ENCODE peak calls at places on chromosomes 2 and 18, in six cellular contexts. A is lung, T is sigmoid colon, I is prostate gland, R is tibial nerve, X is aorta. B is an unnamed sample.

GRCh38 chr2:113964436-113964835 is 74.5 kb downstream of the ACTR3 start:
- DNase-seq in R (no peak), A (no peak), I (no peak), X (no peak), T (no peak), B (no peak)

GRCh38 chr2:106085441-106085911 is 108.6 kb downstream of the UXS1 start:
- DNase-seq in T (no peak), A (peak), X (no peak), R (peak), I (peak), B (no peak)

GRCh38 chr2:121698318-121698930 is 38.3 kb downstream of the NIFK start:
- DNase-seq in A (peak), X (no peak), I (no peak), R (no peak), T (peak), B (no peak)

GRCh38 chr2:149420053-149420963 is 89.9 kb downstream of the LYPD6 start:
- DNase-seq in R (no peak), A (no peak), X (no peak), I (no peak), T (no peak), B (no peak)

GRCh38 chr18:13112982-13113381 is 105.6 kb upstream of the LDLRAD4 start:
- DNase-seq in I (no peak), A (no peak), T (peak), X (no peak), R (no peak), B (no peak)

GRCh38 chr18:37124511-37124910 is 295.6 kb downstream of the KIAA1328 start:
- DNase-seq in X (no peak), A (no peak), T (no peak), R (no peak), I (no peak), B (no peak)

GRCh38 chr2:219676586-219676985 is 49.2 kb downstream of the SLC4A3 start:
- DNase-seq in X (no peak), I (no peak), T (no peak), A (no peak), R (no peak), B (no peak)

GRCh38 chr2:53994735-53995538 is 24.1 kb upstream of the PSME4 start:
- DNase-seq in T (no peak), X (no peak), I (no peak), R (no peak), A (no peak), B (no peak)

GRCh38 chr18:73235921-73236320 is 368.1 kb upstream of the NETO1 start:
- DNase-seq in T (no peak), I (no peak), X (no peak), A (no peak), R (no peak), B (no peak)

GRCh38 chr2:216340280-216340631 is 32.0 kb downstream of the MARCHF4 start:
- DNase-seq in T (no peak), A (no peak), R (no peak), X (no peak), I (no peak), B (no peak)

GRCh38 chr2:216341151-216341550 is 31.1 kb downstream of the MARCHF4 start:
- DNase-seq in T (no peak), R (no peak), I (no peak), X (no peak), A (no peak), B (no peak)

GRCh38 chr2:216343221-216343985 is 28.9 kb downstream of the MARCHF4 start:
- DNase-seq in I (no peak), R (no peak), X (no peak), A (no peak), T (no peak), B (no peak)

GRCh38 chr2:216335252-216335651 is 37.0 kb downstream of the MARCHF4 start:
- DNase-seq in A (no peak), R (no peak), I (no peak), T (no peak), X (no peak), B (no peak)

DNA sequence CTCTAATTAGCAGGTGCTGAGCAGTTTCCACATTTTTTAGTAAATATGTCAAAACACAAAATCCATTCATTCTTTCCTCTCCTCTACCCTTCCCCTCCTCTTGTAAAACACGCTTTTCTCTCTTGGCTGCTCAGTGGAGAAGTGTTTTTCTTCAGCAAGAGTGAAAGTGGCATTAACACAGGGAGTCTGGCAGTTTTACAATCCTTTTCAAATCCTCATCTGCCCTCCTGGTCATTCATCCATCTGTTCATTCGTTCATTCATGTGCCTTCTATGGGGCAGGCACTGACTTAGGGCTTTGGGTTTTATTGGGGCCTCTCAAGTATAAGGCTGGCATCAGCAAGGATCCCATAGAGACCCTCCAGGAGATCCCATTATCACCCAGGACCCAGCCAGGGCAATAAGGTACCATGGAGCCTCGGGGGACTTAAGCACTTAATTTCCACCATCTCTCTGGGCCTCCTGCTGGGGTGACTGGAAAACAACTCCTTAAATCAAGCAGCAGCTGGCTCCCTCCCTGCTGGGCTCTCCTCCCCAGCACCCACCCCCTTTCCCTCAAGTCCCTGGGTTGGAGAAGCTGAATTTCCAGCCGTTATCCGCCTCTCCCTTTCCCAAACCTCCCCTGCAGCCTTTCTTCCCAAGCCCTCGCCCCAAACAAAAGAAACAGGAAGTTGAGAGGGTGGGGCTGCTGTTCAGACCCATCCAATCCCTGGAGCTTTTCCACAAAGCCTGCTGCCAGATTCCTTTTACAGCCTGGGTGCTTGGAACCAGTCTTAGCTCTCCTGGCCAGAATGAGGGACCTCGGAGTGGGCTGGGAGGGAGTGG is 32.6 kb downstream of the MARCHF4 start:
- DNase-seq in A (no peak), R (no peak), T (no peak), I (peak), X (peak), B (no peak)
- H3K27ac ChIP-seq in A (no peak), R (peak), T (no peak), I (no peak), X (peak), B (no peak)

GRCh38 chr18:23612434-23613090 is 26.3 kb upstream of the NPC1 start:
- DNase-seq in R (no peak), I (peak), X (no peak), A (peak), T (no peak), B (no peak)
- H3K27ac ChIP-seq in R (no peak), I (no peak), X (no peak), A (no peak), T (no peak), B (no peak)

GRCh38 chr2:69243652-69244051 is 143.4 kb downstream of the GFPT1 start:
- DNase-seq in X (no peak), A (no peak), I (no peak), T (no peak), R (no peak), B (no peak)

GRCh38 chr2:69241039-69241586 is 145.9 kb downstream of the GFPT1 start:
- DNase-seq in I (no peak), A (no peak), R (no peak), X (no peak), T (no peak), B (no peak)

GRCh38 chr2:69241664-69242063 is 145.4 kb downstream of the GFPT1 start:
- DNase-seq in A (no peak), T (no peak), X (no peak), R (no peak), I (no peak), B (no peak)

GRCh38 chr2:69244889-69245288 is 142.1 kb downstream of the GFPT1 start:
- DNase-seq in I (no peak), A (no peak), R (no peak), T (no peak), X (no peak), B (no peak)

GRCh38 chr2:69242651-69243051 is 144.4 kb downstream of the GFPT1 start:
- DNase-seq in T (no peak), R (no peak), I (no peak), A (no peak), X (no peak), B (no peak)
- H3K27ac ChIP-seq in T (peak), R (no peak), I (no peak), A (no peak), X (no peak), B (no peak)

GRCh38 chr18:58544179-58544578 is 84.7 kb downstream of the ALPK2 start:
- DNase-seq in T (no peak), R (no peak), I (no peak), A (no peak), X (no peak), B (no peak)

GRCh38 chr18:58541789-58542425 is 87.0 kb downstream of the ALPK2 start:
- DNase-seq in X (no peak), I (no peak), R (no peak), A (peak), T (no peak), B (peak)

GRCh38 chr18:58540381-58540943 is 88.4 kb downstream of the ALPK2 start:
- DNase-seq in I (no peak), R (no peak), A (no peak), X (no peak), T (no peak), B (no peak)

GRCh38 chr18:58541137-58541788 is 87.6 kb downstream of the ALPK2 start:
- DNase-seq in R (no peak), X (no peak), I (no peak), T (no peak), A (no peak), B (no peak)

GRCh38 chr18:58542426-58543159 is 86.3 kb downstream of the ALPK2 start:
- DNase-seq in I (no peak), T (no peak), R (no peak), X (no peak), A (no peak), B (no peak)
- H3K27ac ChIP-seq in I (no peak), T (no peak), R (no peak), X (no peak), A (peak), B (peak)

DNA sequence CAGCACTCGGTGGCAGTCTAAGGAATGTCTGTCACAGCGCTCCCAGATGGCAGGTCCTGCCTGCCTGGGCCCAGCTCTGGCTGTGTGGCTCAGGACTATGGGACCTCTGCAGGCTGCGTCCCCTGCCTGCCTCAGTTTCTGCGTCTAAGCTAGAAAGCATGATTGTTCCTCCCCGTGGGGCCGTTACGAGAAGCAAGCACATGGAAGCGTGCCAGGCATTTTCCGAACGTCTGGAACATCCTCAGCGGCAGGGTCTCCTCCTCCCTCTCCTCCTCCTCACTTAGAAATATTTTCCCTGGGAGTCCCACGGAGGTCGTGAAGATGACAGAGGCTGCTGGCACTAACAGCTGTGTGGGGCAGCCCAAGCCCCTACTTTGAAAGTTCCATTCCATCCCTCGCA is 43.3 kb downstream of the LRRFIP1 start:
- DNase-seq in I (no peak), R (no peak), T (peak), A (no peak), X (no peak), B (no peak)
- H3K27ac ChIP-seq in I (peak), R (peak), T (peak), A (peak), X (peak), B (no peak)

B was measured in epithelial cell of prostate.